ENCODE peak calls at places on chromosomes 11 and 22, in ten cellular contexts. S is A549, P is tibial nerve, F is stomach, B is ovary, U is sigmoid colon, J is transverse colon, K is H1, I is SK-N-SH, X is K562. N is an unnamed sample.

GRCh38 chr11:130213143-130213978 is 53.8 kb downstream of the ST14 start:
- DNase-seq in S (peak; percentile 20), P (no peak), F (peak; percentile 74), B (peak; percentile 52), U (peak; percentile 77), J (peak; percentile 75), K (peak; percentile 96), I (peak; percentile 94), X (peak; percentile 88), N (peak; percentile 88)

GRCh38 chr11:22690891-22691290 is 24.5 kb downstream of the GAS2 start:
- DNase-seq in S (no peak), P (no peak), F (no peak), B (no peak), U (no peak), J (no peak), K (no peak), I (no peak), X (no peak), N (no peak)

GRCh38 chr22:50729391-50730012 is 8.5 kb upstream of the ACR start:
- DNase-seq in S (no peak), P (peak; percentile 9), F (no peak), B (no peak), U (peak; percentile 59), J (peak; percentile 30), K (no peak), I (no peak), X (no peak), N (no peak)

GRCh38 chr22:47209547-47210023 is 447.1 kb downstream of the TBC1D22A start:
- DNase-seq in S (no peak), P (no peak), F (peak; percentile 22), B (no peak), U (peak; percentile 51), J (no peak), K (peak; percentile 1), I (no peak), X (no peak), N (no peak)

GRCh38 chr11:11349051-11349450 is 4.0 kb downstream of the CSNK2A3 start:
- DNase-seq in S (no peak), P (no peak), F (no peak), B (no peak), U (no peak), J (no peak), K (no peak), I (no peak), X (no peak), N (no peak)

GRCh38 chr11:43818220-43818619 is 62.4 kb upstream of the ALKBH3 start:
- DNase-seq in S (no peak), P (no peak), F (no peak), B (no peak), U (no peak), J (no peak), K (no peak), I (no peak), X (no peak), N (no peak)

GRCh38 chr11:128310676-128311445 is 276.5 kb downstream of the ETS1 start:
- DNase-seq in S (no peak), P (no peak), F (no peak), B (no peak), U (no peak), J (no peak), K (no peak), I (no peak), X (no peak), N (peak; percentile 66)

GRCh38 chr11:69209936-69210659 is 54.4 kb downstream of the SMIM38 start:
- DNase-seq in S (no peak), P (no peak), F (no peak), B (no peak), U (no peak), J (no peak), K (no peak), I (no peak), X (peak; percentile 70), N (no peak)

GRCh38 chr11:47108214-47108613 is 68.5 kb downstream of the ARFGAP2 start:
- DNase-seq in S (no peak), P (no peak), F (no peak), B (no peak), U (no peak), J (no peak), K (no peak), I (no peak), X (no peak), N (no peak)

GRCh38 chr22:44313385-44314006 is 745 bp upstream of the SHISAL1 start:
- DNase-seq in S (no peak), P (no peak), F (no peak), B (no peak), U (no peak), J (no peak), K (no peak), I (no peak), X (no peak), N (no peak)

GRCh38 chr22:23565942-23566715 is 14.0 kb downstream of the IGLL1 start:
- DNase-seq in S (no peak), P (no peak), F (no peak), B (peak; percentile 52), U (peak; percentile 51), J (no peak), K (peak; percentile 62), I (peak; percentile 90), X (peak; percentile 61), N (no peak)

GRCh38 chr11:36258730-36259360 is 30.4 kb downstream of the COMMD9 start:
- DNase-seq in S (peak; percentile 68), P (peak; percentile 19), F (peak; percentile 48), B (peak; percentile 56), U (peak; percentile 72), J (peak; percentile 32), K (peak; percentile 73), I (peak; percentile 66), X (peak; percentile 27), N (no peak)

GRCh38 chr22:17373839-17374238 is 4.6 kb downstream of the CECR2 start:
- DNase-seq in S (no peak), P (no peak), F (no peak), B (no peak), U (no peak), J (no peak), K (no peak), I (no peak), X (no peak), N (no peak)

DNA sequence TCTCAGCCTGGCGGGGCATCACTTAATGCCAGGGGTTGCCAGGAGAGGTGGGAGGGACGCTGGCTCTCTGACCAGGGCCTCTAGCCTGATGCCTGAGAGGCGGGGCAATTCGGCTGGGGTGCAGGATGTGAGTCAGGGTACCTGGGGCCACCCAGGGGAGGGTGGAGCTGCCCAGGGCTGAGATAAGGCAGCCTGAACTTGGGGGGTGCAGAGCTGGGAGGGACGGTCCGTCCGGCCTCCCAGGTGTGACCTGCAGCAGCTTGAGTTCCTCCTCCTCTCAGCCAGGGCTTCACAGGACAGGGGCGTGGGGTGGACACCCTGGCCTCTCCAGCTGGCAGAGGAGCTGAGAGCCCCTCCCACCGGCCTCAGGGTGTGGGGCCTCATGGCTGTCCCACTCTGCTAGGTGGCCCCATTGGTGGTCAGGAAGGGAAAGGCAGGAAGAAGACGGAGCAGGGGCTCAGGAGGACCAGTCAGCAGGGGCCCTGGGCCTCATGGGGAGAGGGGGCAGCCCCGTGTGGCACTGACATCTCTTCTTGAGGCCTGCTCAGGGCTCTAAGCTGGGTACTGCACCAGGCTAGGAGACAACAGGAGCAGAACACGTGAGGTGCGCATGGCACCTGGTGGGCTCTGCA is 942 bp upstream of the RPS6KA4 start:
- DNase-seq in S (peak; percentile 56), P (no peak), F (peak; percentile 69), B (no peak), U (no peak), J (peak; percentile 32), K (peak; percentile 51), I (peak; percentile 63), X (peak; percentile 64), N (no peak)
- H3K4me3 ChIP-seq in S (peak overlapping the region; percentile 73), P (peak overlapping the region; percentile 93), F (peak overlapping the region; percentile 88), B (peak overlapping the region; percentile 55), U (peak overlapping the region; percentile 92), J (peak overlapping the region; percentile 73), K (no peak overlapping the region), I (peak overlapping the region; percentile 93), X (peak overlapping the region; percentile 81), N (peak overlapping the region; percentile 76)

DNA sequence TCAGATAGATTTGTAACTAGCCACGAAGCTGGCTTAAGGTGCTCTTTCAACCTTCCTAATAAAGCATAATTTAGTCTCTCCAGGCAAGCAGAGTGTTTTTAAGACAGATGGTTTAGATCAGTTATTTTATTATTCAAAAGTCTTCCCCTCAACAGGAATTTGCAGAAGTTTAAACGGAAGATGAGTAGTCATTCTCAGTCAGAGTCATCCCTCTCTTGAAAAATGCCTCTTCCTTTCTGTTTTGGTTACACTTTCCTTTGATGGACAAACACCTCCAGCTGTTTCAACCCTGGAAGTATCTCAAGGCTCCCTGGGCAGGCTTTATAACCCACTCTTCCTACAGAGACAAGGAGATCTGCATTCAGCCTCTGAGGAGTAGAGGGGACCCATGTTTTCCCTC is 60.3 kb upstream of the POU2AF2 start:
- DNase-seq in S (no peak), P (no peak), F (no peak), B (no peak), U (no peak), J (no peak), K (no peak), I (no peak), X (no peak), N (no peak)
- TF ChIP-seq EP300 in S (no peak), P (no peak), F (no peak), B (no peak), U (no peak), J (no peak), K (no peak), I (no peak), X (no peak), N (no peak)

DNA sequence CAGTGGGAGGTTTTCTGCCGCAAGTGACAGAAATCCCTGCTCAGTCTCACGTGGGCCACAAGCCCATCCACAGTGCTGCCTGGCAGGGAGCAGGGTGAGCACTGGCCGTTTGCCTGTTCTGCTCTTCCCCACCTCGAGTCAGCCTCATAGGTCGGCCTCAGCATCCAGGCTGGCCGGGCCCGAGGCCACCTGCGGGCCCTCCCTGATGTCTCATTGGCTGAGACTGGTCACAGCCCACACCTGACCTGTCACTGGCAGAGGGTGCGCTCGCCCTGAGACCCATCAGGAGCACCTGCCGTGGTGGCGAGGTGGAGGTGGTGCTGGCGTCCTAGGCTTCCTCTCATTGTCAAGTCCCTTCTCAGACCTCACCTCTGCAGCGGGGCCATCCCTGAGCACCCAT is 72.1 kb downstream of the ELFN2 start:
- DNase-seq in S (no peak), P (no peak), F (no peak), B (no peak), U (no peak), J (no peak), K (no peak), I (no peak), X (no peak), N (no peak)
- H3K4me1 ChIP-seq in S (no peaks in the 10 kb centered on the region), P (no peaks in the 10 kb centered on the region), F (no peaks in the 10 kb centered on the region), B (no peaks in the 10 kb centered on the region), U (no peaks in the 10 kb centered on the region), J (no peaks in the 10 kb centered on the region), K (no peaks in the 10 kb centered on the region), I (no peaks in the 10 kb centered on the region), X (no peaks in the 10 kb centered on the region), N (no peaks in the 10 kb centered on the region)

DNA sequence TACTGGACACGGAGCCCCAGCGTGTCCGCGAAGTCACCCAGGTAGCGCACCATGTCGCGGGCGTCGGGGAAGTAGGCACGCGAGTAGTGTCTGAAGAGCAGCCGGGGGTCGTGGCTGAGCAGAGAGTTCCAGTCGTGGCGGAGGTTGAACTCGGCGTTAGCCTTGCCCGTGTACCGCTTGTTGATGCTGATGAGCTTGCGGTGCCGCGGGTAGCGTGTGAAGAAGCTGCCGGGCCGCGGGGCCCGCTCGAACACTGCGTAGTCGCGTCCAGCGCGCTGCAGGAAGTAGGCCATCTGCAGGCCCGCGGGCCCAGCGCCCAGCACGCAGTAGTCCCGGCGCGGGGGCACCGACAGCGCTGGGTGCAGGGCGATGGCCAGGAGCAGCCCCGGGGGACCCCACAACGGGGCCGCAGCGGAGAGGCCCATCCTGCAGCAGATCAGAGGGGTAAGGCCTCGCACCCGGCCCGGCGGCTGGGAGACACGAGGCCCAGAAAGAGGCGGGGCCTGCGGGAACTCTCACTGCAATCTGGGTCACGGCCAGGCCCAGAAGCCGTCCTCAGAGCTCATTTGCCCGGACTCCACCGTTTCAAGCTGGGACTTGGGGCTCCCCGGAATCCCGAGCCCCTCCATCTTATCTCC is 723 bp downstream of the FOXRED2 start:
- DNase-seq in S (no peak), P (no peak), F (no peak), B (peak; percentile 62), U (no peak), J (peak; percentile 13), K (no peak), I (no peak), X (peak; percentile 51), N (no peak)
- H3K4me3 ChIP-seq in S (peak overlapping the region; percentile 50), P (peak overlapping the region; percentile 69), F (peak overlapping the region; percentile 66), B (no peak overlapping the region), U (peak overlapping the region; percentile 55), J (peak overlapping the region; percentile 51), K (peak overlapping the region; percentile 58), I (peak overlapping the region; percentile 51), X (peak overlapping the region; percentile 53), N (peak overlapping the region; percentile 69)